ENCODE peak calls at places on chromosomes 13 and 19, in ten cellular contexts. V is body of pancreas, F is ovary, G is fibroblast of the aortic adventitia, D is upper lobe of left lung, X is OCI-LY7, L is epithelial cell of esophagus, I is lower leg skin, P is colonic mucosa, W is GM12865. O is an unnamed sample.

GRCh38 chr13:105202384-105202783 is 1333.1 kb downstream of the EFNB2 start:
- DNase-seq in F (no peak), V (no peak), L (peak; percentile 47), W (peak; percentile 35), P (no peak), D (no peak), I (no peak), X (no peak), G (peak; percentile 4), O (peak; percentile 14)

GRCh38 chr13:41603917-41604316 is 146.6 kb downstream of the RGCC start:
- DNase-seq in I (no peak), F (no peak), V (no peak), W (no peak), D (no peak), X (no peak), L (peak; percentile 96), G (peak; percentile 60), P (no peak), O (no peak)

GRCh38 chr13:30809787-30810186 is 74.4 kb downstream of the ALOX5AP start:
- DNase-seq in F (no peak), X (no peak), L (no peak), I (no peak), G (no peak), D (no peak), W (no peak), V (no peak), P (no peak), O (no peak)

GRCh38 chr13:95643471-95643813 is 1.1 kb downstream of the DZIP1 start:
- DNase-seq in G (peak; percentile 46), I (no peak), W (no peak), L (peak; percentile 39), D (no peak), F (peak; percentile 23), V (no peak), X (no peak), P (no peak), O (no peak)

GRCh38 chr19:7870571-7871279 is 3.5 kb downstream of the PRR36 start:
- DNase-seq in W (peak; percentile 88), G (peak; percentile 46), L (peak; percentile 76), V (peak; percentile 71), I (peak; percentile 55), X (peak; percentile 94), F (peak; percentile 90), P (peak; percentile 79), D (peak; percentile 64), O (peak; percentile 91)

GRCh38 chr19:9913237-9914000 is 22.9 kb downstream of the OLFM2 start:
- DNase-seq in I (no peak), D (peak; percentile 23), P (no peak), X (no peak), G (no peak), F (no peak), V (peak; percentile 68), W (no peak), L (no peak), O (peak; percentile 27)

GRCh38 chr13:108268713-108269112 is 805 bp upstream of the TNFSF13B start:
- DNase-seq in I (no peak), P (no peak), X (no peak), V (no peak), L (no peak), F (no peak), W (peak; percentile 32), D (peak; percentile 68), G (no peak), O (no peak)

GRCh38 chr13:54913668-54914067 is 1885.1 kb downstream of the OLFM4 start:
- DNase-seq in L (no peak), F (no peak), X (no peak), D (no peak), W (no peak), G (no peak), P (no peak), V (no peak), I (no peak), O (no peak)

GRCh38 chr19:6209680-6210079 is 70.1 kb downstream of the MLLT1 start:
- DNase-seq in L (no peak), X (no peak), V (no peak), P (no peak), G (no peak), I (no peak), W (no peak), F (no peak), D (no peak), O (no peak)

GRCh38 chr19:38932425-38933179 is 1.9 kb downstream of the MRPS12 start:
- DNase-seq in V (peak; percentile 27), G (peak; percentile 44), P (no peak), D (no peak), W (peak; percentile 72), F (no peak), L (peak; percentile 49), X (peak; percentile 70), I (no peak), O (no peak)

GRCh38 chr13:33158830-33159229 is 126.7 kb downstream of the STARD13 start:
- DNase-seq in G (peak; percentile 66), I (no peak), V (no peak), D (no peak), L (no peak), P (no peak), X (no peak), W (no peak), F (no peak), O (no peak)

GRCh38 chr13:49986471-49986870 is 10.4 kb upstream of the TRIM13 start:
- DNase-seq in D (peak; percentile 32), V (no peak), L (no peak), W (no peak), X (no peak), G (no peak), P (no peak), I (no peak), F (no peak), O (no peak)

GRCh38 chr19:12825259-12826131 is 8.9 kb downstream of the RTBDN start:
- DNase-seq in I (no peak), W (no peak), V (peak; percentile 39), D (no peak), P (no peak), L (no peak), G (no peak), X (no peak), F (no peak), O (no peak)

GRCh38 chr19:49761625-49762311 is 1.3 kb downstream of the TSKS start:
- DNase-seq in W (no peak), L (no peak), X (peak; percentile 34), I (no peak), P (no peak), D (no peak), F (no peak), V (no peak), G (peak; percentile 90), O (peak; percentile 65)

DNA sequence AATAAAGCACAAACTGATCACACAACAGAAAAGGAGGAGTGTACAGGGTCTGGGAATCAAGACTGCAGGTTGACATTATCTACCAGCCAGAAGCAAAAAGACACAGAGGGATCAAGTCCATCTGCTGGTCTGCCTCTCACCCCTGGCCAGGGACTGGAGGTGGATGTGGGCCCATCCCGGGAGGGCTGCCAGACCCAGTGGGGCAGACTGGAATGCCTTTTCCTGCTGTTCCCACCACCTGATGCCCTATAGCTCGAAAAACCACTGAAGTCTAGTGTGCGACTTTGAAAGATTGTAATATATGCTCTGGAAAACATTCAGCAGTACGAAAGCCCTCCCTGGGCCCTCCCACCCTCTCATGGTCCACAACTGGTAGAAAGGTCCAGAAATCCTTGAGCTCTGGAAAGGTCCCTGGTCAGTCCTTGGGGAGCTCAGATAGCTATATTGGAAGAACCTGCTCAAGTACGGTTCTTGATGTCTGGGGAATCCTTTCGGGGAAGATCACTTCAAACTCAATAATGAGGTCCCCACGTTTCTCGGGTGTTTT is 2.6 kb downstream of the DNAJB1 start:
- DNase-seq in W (no peak), P (no peak), I (no peak), X (no peak), L (no peak), F (peak; percentile 63), G (no peak), V (no peak), D (no peak), O (no peak)
- H3K4me3 ChIP-seq in W (no peak overlapping the region), P (peak overlapping the region; percentile 68), I (no peak overlapping the region), X (peak overlapping the region; percentile 93), L (peak overlapping the region; percentile 88), F (no peak overlapping the region), G (peak overlapping the region; percentile 98), V (no peak overlapping the region), D (peak overlapping the region; percentile 92), O (no peak overlapping the region)

GRCh38 chr13:36395280-36395679 is 37.0 kb upstream of the CCNA1 start:
- DNase-seq in W (peak; percentile 19), D (no peak), P (no peak), I (no peak), X (no peak), G (peak; percentile 89), V (no peak), F (no peak), L (peak; percentile 58), O (no peak)
- TF ChIP-seq CTCF in W (no peak), D (no peak), P (no peak), I (no peak), X (peak; percentile 53), G (peak; percentile 71), V (peak; percentile 25), F (peak; percentile 46), L (peak; percentile 45), O (no peak)

DNA sequence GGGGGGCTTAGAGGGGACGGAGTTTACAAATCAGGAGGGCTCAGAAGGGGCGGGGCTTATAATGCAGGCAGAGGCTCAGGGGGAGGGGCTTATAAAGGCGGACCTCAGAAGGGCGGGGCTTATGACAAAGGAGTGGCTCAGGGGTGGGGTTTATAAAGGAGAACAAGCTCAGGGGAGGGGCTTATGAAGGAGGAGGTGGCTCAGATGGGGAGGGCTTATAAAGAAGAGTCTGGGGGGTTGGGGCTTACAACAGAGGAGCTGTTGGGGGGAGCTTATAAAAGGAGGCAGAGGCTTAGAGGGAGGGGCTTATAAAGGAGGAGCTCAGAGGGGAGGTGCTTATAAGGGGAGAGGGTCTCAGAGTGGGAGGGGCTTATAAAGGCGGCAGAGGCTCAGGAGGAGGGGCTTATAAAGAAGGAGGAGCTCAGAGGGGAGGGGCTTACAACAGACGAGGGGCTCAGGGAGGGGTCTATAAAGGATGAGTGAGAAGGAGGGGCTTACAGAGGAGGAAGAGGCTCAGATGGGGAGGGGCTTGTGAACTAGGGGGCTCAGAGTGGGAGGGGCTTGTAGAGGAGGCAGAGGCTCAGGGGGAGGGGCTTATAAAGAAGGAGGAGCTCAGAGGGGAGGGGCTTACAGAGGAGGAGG is 1.0 kb downstream of the SMIM24 start:
- DNase-seq in I (no peak), X (peak; percentile 96), V (no peak), W (peak; percentile 64), P (no peak), G (no peak), L (no peak), F (no peak), D (no peak), O (no peak)
- H3K4me3 ChIP-seq in I (no peak overlapping the region), X (peak overlapping the region; percentile 65), V (no peak overlapping the region), W (no peak overlapping the region), P (no peak overlapping the region), G (no peak overlapping the region), L (no peak overlapping the region), F (no peak overlapping the region), D (peak overlapping the region; percentile 1), O (no peak overlapping the region)

DNA sequence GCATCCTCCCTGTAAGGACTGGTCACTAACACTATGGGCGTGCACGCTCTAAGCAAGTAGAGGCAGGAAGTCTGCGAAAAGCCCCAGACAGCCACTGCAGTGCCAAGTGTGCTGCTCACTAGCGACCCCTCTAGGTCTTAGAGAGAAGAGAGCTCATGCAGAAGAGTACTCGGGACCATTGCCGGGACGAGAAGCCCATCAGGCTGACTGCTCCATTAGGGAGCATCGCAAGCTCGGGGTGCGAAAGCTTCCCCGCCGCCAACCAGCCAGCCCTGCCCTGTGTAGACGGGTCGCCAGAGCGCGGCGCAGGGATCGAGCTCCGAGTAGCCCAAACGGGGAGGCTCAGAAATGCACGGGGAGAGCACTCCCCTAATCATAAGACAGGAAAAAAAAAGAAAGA is 16.6 kb downstream of the POU4F1 start:
- DNase-seq in V (no peak), G (no peak), L (no peak), D (no peak), W (no peak), F (no peak), I (no peak), P (no peak), X (no peak), O (no peak)
- TF ChIP-seq CTCF in V (no peak), G (peak; percentile 12), L (no peak), D (no peak), W (peak; percentile 16), F (no peak), I (no peak), P (no peak), X (peak; percentile 53), O (peak; percentile 35)

O was measured in Caco-2.